ENCODE peak calls at places on chromosomes 3 and 15, in ten cellular contexts. X is iPS DF 6.9, E is psoas muscle, U is fibroblast of lung, O is gastrocnemius medialis, G is right cardiac atrium, D is breast epithelium, P is adrenal gland, T is PC-3, K is ovary. N is an unnamed sample.

GRCh38 chr3:129382366-129382765 is 46.1 kb downstream of the EFCAB12 start:
- DNase-seq in X (no peak), E (no peak), U (no peak), O (no peak), G (no peak), D (no peak), P (no peak), T (no peak), K (no peak), N (no peak)

GRCh38 chr3:177294221-177294620 is 96.9 kb upstream of the TBL1XR1 start:
- DNase-seq in X (no peak), E (peak; percentile 53), U (peak; percentile 46), O (peak; percentile 82), G (peak; percentile 70), D (no peak), P (peak; percentile 29), T (peak; percentile 63), K (peak; percentile 40), N (peak; percentile 29)

GRCh38 chr3:115836944-115837343 is 213.6 kb downstream of the GAP43 start:
- DNase-seq in X (no peak), E (no peak), U (peak; percentile 43), O (no peak), G (no peak), D (no peak), P (no peak), T (peak; percentile 62), K (no peak), N (no peak)

GRCh38 chr15:66635006-66635405 is 67.0 kb upstream of the SMAD6 start:
- DNase-seq in X (no peak), E (no peak), U (no peak), O (no peak), G (no peak), D (no peak), P (no peak), T (no peak), K (no peak), N (no peak)

GRCh38 chr3:14175383-14176037 is 2.9 kb downstream of the XPC start:
- DNase-seq in X (no peak), E (no peak), U (no peak), O (no peak), G (no peak), D (no peak), P (no peak), T (peak; percentile 22), K (no peak), N (no peak)

GRCh38 chr3:188187055-188187454 is 33.1 kb downstream of the LPP start:
- DNase-seq in X (no peak), E (no peak), U (peak; percentile 57), O (no peak), G (no peak), D (no peak), P (no peak), T (peak; percentile 71), K (no peak), N (no peak)

GRCh38 chr3:36124118-36124796 is 256.0 kb upstream of the STAC start:
- DNase-seq in X (peak; percentile 64), E (no peak), U (peak; percentile 5), O (no peak), G (no peak), D (no peak), P (peak; percentile 15), T (peak; percentile 89), K (no peak), N (no peak)

GRCh38 chr3:14239940-14240339 is 61.3 kb downstream of the LSM3 start:
- DNase-seq in X (no peak), E (no peak), U (no peak), O (no peak), G (no peak), D (no peak), P (no peak), T (no peak), K (no peak), N (no peak)

GRCh38 chr15:89400121-89400996 is 65.7 kb upstream of the POLG start:
- DNase-seq in X (no peak), E (no peak), U (no peak), O (no peak), G (no peak), D (no peak), P (no peak), T (no peak), K (no peak), N (no peak)

GRCh38 chr15:89400997-89401590 is 66.5 kb upstream of the POLG start:
- DNase-seq in X (no peak), E (no peak), U (no peak), O (no peak), G (no peak), D (no peak), P (no peak), T (no peak), K (no peak), N (no peak)

GRCh38 chr15:89399070-89399389 is 64.4 kb upstream of the POLG start:
- DNase-seq in X (no peak), E (no peak), U (no peak), O (no peak), G (no peak), D (no peak), P (no peak), T (no peak), K (no peak), N (no peak)

GRCh38 chr15:89397653-89398023 is 63.0 kb upstream of the POLG start:
- DNase-seq in X (no peak), E (no peak), U (no peak), O (no peak), G (no peak), D (no peak), P (no peak), T (no peak), K (no peak), N (no peak)

GRCh38 chr15:89399390-89400120 is 64.9 kb upstream of the POLG start:
- DNase-seq in X (no peak), E (no peak), U (no peak), O (no peak), G (peak; percentile 53), D (no peak), P (no peak), T (peak; percentile 57), K (no peak), N (no peak)
- H3K4me3 ChIP-seq in X (peak overlapping the region; percentile 21), E (peak overlapping the region; percentile 56), U (peak overlapping the region; percentile 39), O (peak overlapping the region; percentile 41), G (peak overlapping the region; percentile 16), D (no peak overlapping the region), P (no peak overlapping the region), T (peak overlapping the region; percentile 73), K (no peak overlapping the region), N (peak overlapping the region; percentile 33)

DNA sequence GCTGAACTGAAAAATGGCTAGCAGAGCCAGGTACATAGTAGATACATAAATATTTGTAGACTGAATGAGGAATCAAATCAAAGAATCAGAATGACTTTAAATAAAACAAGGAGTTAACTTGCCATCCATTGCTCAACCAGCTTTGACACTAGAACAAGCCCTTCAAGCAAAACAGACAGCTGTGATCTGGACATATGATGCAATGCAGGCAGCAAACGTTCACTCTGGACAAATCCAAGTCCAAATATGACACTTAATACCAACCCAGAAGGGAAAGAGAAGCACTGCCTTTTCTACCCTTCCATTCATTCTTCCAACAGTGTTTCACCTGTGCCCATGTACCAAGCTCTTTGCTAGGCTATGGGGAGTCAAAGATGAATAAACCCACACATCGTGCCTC is 4.5 kb downstream of the THRB start:
- DNase-seq in X (no peak), E (peak; percentile 19), U (peak; percentile 59), O (peak; percentile 85), G (no peak), D (no peak), P (no peak), T (no peak), K (no peak), N (no peak)
- H3K4me1 ChIP-seq in X (peaks cover 2% of the 10 kb centered on the region), E (peaks cover 70% of the 10 kb centered on the region), U (no peaks in the 10 kb centered on the region), O (peaks cover 63% of the 10 kb centered on the region), G (peaks cover 4% of the 10 kb centered on the region), D (peaks cover 8% of the 10 kb centered on the region), P (peaks cover 14% of the 10 kb centered on the region), T (peaks cover 37% of the 10 kb centered on the region), K (no peaks in the 10 kb centered on the region), N (peaks cover 41% of the 10 kb centered on the region)

GRCh38 chr15:22951381-22952280 is 28.5 kb downstream of the CYFIP1 start:
- DNase-seq in X (no peak), E (no peak), U (peak; percentile 11), O (no peak), G (no peak), D (no peak), P (no peak), T (no peak), K (peak; percentile 43), N (no peak)

GRCh38 chr15:22951031-22951380 is 29.2 kb downstream of the CYFIP1 start:
- DNase-seq in X (no peak), E (no peak), U (no peak), O (no peak), G (no peak), D (peak; percentile 39), P (no peak), T (no peak), K (no peak), N (peak; percentile 63)

GRCh38 chr15:22949074-22949547 is 31.1 kb downstream of the CYFIP1 start:
- DNase-seq in X (peak; percentile 13), E (peak; percentile 73), U (peak; percentile 59), O (no peak), G (peak; percentile 94), D (peak; percentile 71), P (no peak), T (peak; percentile 26), K (peak; percentile 64), N (peak; percentile 81)

GRCh38 chr15:22948056-22948455 is 32.1 kb downstream of the CYFIP1 start:
- DNase-seq in X (no peak), E (no peak), U (no peak), O (no peak), G (no peak), D (no peak), P (no peak), T (no peak), K (no peak), N (no peak)

GRCh38 chr15:22950211-22950990 is 29.8 kb downstream of the CYFIP1 start:
- DNase-seq in X (no peak), E (no peak), U (peak; percentile 20), O (no peak), G (no peak), D (no peak), P (no peak), T (no peak), K (no peak), N (no peak)
- H3K27ac ChIP-seq in X (no peak overlapping the region), E (peak overlapping the region; percentile 25), U (peak overlapping the region; percentile 58), O (peak overlapping the region; percentile 57), G (peak overlapping the region; percentile 43), D (peak overlapping the region; percentile 76), P (peak overlapping the region; percentile 78), T (no peak overlapping the region), K (peak overlapping the region; percentile 32), N (peak overlapping the region; percentile 86)

GRCh38 chr3:194102436-194102835 is 33.5 kb upstream of the HES1 start:
- DNase-seq in X (no peak), E (no peak), U (no peak), O (no peak), G (no peak), D (no peak), P (no peak), T (no peak), K (no peak), N (no peak)

GRCh38 chr3:194099215-194099614 is 36.7 kb upstream of the HES1 start:
- DNase-seq in X (no peak), E (no peak), U (no peak), O (no peak), G (no peak), D (no peak), P (no peak), T (no peak), K (no peak), N (no peak)

GRCh38 chr3:194101592-194102432 is 34.1 kb upstream of the HES1 start:
- DNase-seq in X (no peak), E (no peak), U (no peak), O (no peak), G (no peak), D (no peak), P (no peak), T (no peak), K (no peak), N (no peak)

GRCh38 chr3:194098872-194099183 is 37.1 kb upstream of the HES1 start:
- DNase-seq in X (no peak), E (no peak), U (no peak), O (no peak), G (no peak), D (no peak), P (no peak), T (no peak), K (no peak), N (no peak)

DNA sequence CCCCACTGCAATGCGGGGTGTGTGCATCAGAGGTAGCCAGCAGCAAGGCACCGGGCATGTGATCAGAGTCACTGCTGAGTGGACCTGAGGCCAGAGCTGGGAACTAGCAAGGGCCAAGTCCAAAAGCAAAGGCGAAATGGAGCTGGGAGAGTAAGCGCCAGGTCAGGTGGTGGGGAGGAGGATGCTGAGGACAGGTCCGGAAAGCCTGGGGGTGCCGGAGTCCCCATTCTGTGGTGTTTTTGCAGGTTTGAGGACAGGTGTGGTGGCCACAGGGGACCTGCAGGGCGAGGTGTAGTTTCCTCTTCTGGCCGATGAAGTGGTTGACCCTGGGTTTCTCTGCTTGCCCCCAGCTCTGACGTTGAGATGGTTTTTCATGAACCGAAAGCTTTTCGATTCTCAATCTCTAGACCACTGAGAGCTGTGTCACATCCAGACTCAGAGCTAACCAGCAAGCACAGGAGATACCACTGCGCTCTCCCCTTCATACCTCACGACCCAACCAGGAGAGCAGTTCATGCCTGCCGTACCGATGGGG is 35.0 kb upstream of the HES1 start:
- DNase-seq in X (no peak), E (no peak), U (no peak), O (no peak), G (no peak), D (no peak), P (no peak), T (no peak), K (no peak), N (no peak)
- H3K4me3 ChIP-seq in X (no peak overlapping the region), E (no peak overlapping the region), U (no peak overlapping the region), O (no peak overlapping the region), G (no peak overlapping the region), D (no peak overlapping the region), P (no peak overlapping the region), T (no peak overlapping the region), K (no peak overlapping the region), N (no peak overlapping the region)

N was measured in ascending aorta.